ENCODE peak calls at places on chromosome 20, in eight cellular contexts. M is colonic mucosa, N is foreskin fibroblast, Q is activated T-helper 1 cell treated with Interleukin-2 at 50 U/mL for 16 hours, K is stomach, O is erythroblast, H is nephron progenitor cell, S is coronary artery. Z is an unnamed sample.

GRCh38 chr20:42949865-42950264 is 239.8 kb downstream of the PTPRT start:
- DNase-seq in O (no peak), K (no peak), H (no peak), M (no peak), N (no peak), Q (no peak), S (no peak), Z (no peak)

GRCh38 chr20:58216334-58216733 is 12.1 kb downstream of the ANKRD60 start:
- DNase-seq in O (no peak), H (no peak), N (peak), Q (no peak), M (no peak), K (no peak), S (no peak), Z (no peak)

GRCh38 chr20:24783631-24784492 is 165.2 kb upstream of the CST7 start:
- DNase-seq in M (no peak), H (no peak), O (no peak), Q (no peak), S (no peak), K (peak), N (no peak), Z (no peak)

GRCh38 chr20:56274156-56274555 is 25.6 kb downstream of the MC3R start:
- DNase-seq in N (no peak), K (no peak), S (no peak), M (no peak), H (no peak), Q (no peak), O (no peak), Z (no peak)

GRCh38 chr20:46509523-46509922 is 3.8 kb downstream of the ZNF334 start:
- DNase-seq in S (no peak), K (no peak), M (no peak), Q (no peak), O (no peak), N (no peak), H (no peak), Z (no peak)

GRCh38 chr20:16801919-16802651 is 53.9 kb downstream of the OTOR start:
- DNase-seq in S (no peak), N (peak), M (peak), K (peak), O (peak), H (peak), Q (no peak), Z (peak)

GRCh38 chr20:25309395-25310267 is 61.7 kb downstream of the PYGB start:
- DNase-seq in Q (no peak), M (peak), N (peak), S (no peak), K (peak), H (no peak), O (peak), Z (no peak)

GRCh38 chr20:24095753-24096152 is 107.2 kb upstream of the GGTLC1 start:
- DNase-seq in N (no peak), O (no peak), K (no peak), Q (no peak), S (no peak), H (no peak), M (no peak), Z (no peak)

GRCh38 chr20:33790571-33790970 is 20.6 kb upstream of the CHMP4B start:
- DNase-seq in N (no peak), M (peak), Q (no peak), K (peak), O (no peak), H (no peak), S (no peak), Z (no peak)

Z was measured in neural crest cell.